ENCODE peak calls at places on chromosome 13, in five cellular contexts. B is heart left ventricle, K is GM12891, Y is testis, T is K562. V is an unnamed sample.

GRCh38 chr13:111252449-111253124 is 67.9 kb upstream of the TEX29 start:
- DNase-seq in B (peak), Y (no peak), K (no peak), T (no peak), V (no peak)

GRCh38 chr13:50015263-50015662 is at the start of gene KCNRG:
- DNase-seq in Y (no peak), T (no peak), K (no peak), B (no peak), V (peak)

GRCh38 chr13:98664047-98664446 is 87.1 kb upstream of the STK24 start:
- DNase-seq in Y (no peak), T (no peak), K (no peak), B (no peak), V (no peak)

GRCh38 chr13:24995225-24995804 is 100.6 kb upstream of the PABPC3 start:
- DNase-seq in T (peak), B (peak), Y (peak), K (peak), V (peak)

GRCh38 chr13:40379794-40380608 is 286.4 kb downstream of the FOXO1 start:
- DNase-seq in T (no peak), B (no peak), Y (no peak), K (no peak), V (no peak)

GRCh38 chr13:41973247-41973741 is 12.4 kb upstream of the VWA8 start:
- DNase-seq in B (peak), K (no peak), T (no peak), Y (no peak), V (no peak)

GRCh38 chr13:113974304-113975281 is 717 bp upstream of the C13orf46 start:
- DNase-seq in Y (peak), B (peak), K (no peak), T (no peak), V (no peak)

GRCh38 chr13:73702419-73703071 is 431.7 kb downstream of the KLF12 start:
- DNase-seq in T (no peak), B (no peak), K (no peak), Y (no peak), V (no peak)

GRCh38 chr13:79360064-79360463 is 46.0 kb downstream of the RBM26 start:
- DNase-seq in Y (no peak), T (no peak), B (no peak), K (no peak), V (no peak)

GRCh38 chr13:51902776-51903175 is 41.0 kb downstream of the CCDC70 start:
- DNase-seq in K (no peak), B (no peak), Y (no peak), T (no peak), V (no peak)

GRCh38 chr13:58946274-58946673 is 1217.5 kb downstream of the DIAPH3 start:
- DNase-seq in K (no peak), B (no peak), T (no peak), Y (no peak), V (no peak)

GRCh38 chr13:94192576-94192975 is 286.9 kb downstream of the DCT start:
- DNase-seq in T (no peak), B (peak), K (peak), Y (peak), V (no peak)

GRCh38 chr13:98289339-98289935 is 112.4 kb upstream of the RNF113B start:
- DNase-seq in T (no peak), K (no peak), B (no peak), Y (no peak), V (no peak)

GRCh38 chr13:105655046-105655445 is 880.4 kb downstream of the EFNB2 start:
- DNase-seq in B (no peak), T (no peak), Y (no peak), K (no peak), V (no peak)

GRCh38 chr13:48265217-48265815 is 32.3 kb downstream of the ITM2B start:
- DNase-seq in K (no peak), T (no peak), B (no peak), Y (no peak), V (no peak)

GRCh38 chr13:30464496-30465351 is 1.0 kb downstream of the HMGB1 start:
- DNase-seq in T (peak), B (peak), Y (peak), K (peak), V (peak)

GRCh38 chr13:97493471-97493870 is 59.5 kb downstream of the RAP2A start:
- DNase-seq in B (no peak), K (no peak), Y (no peak), T (no peak), V (no peak)

GRCh38 chr13:21116141-21116540 is 54.8 kb upstream of the LATS2 start:
- DNase-seq in T (no peak), B (no peak), K (no peak), Y (no peak), V (no peak)

GRCh38 chr13:49904729-49905456 is 31.2 kb downstream of the SPRYD7 start:
- DNase-seq in K (no peak), B (no peak), Y (no peak), T (no peak), V (no peak)

GRCh38 chr13:34988330-34988791 is 46.3 kb downstream of the NBEA start:
- DNase-seq in B (no peak), Y (no peak), T (no peak), K (no peak), V (no peak)

GRCh38 chr13:99923877-99924582 is 47.5 kb downstream of the ZIC5 start:
- DNase-seq in K (no peak), T (no peak), B (no peak), Y (no peak), V (no peak)

GRCh38 chr13:74770361-74770760 is 636.2 kb upstream of the KLF12 start:
- DNase-seq in B (no peak), K (no peak), Y (no peak), T (no peak), V (no peak)

GRCh38 chr13:87778128-87778527 is 107.0 kb downstream of the SLITRK5 start:
- DNase-seq in B (no peak), Y (no peak), T (no peak), K (no peak), V (no peak)

GRCh38 chr13:29925457-29925856 is 75.0 kb upstream of the UBL3 start:
- DNase-seq in T (no peak), K (no peak), Y (peak), B (peak), V (peak)

GRCh38 chr13:80965097-80965496 is 624.2 kb upstream of the SPRY2 start:
- DNase-seq in B (no peak), Y (no peak), K (no peak), T (no peak), V (no peak)
- TF ChIP-seq POLR2A in B (no peak), Y (no peak), K (no peak), T (no peak), V (no peak)

DNA sequence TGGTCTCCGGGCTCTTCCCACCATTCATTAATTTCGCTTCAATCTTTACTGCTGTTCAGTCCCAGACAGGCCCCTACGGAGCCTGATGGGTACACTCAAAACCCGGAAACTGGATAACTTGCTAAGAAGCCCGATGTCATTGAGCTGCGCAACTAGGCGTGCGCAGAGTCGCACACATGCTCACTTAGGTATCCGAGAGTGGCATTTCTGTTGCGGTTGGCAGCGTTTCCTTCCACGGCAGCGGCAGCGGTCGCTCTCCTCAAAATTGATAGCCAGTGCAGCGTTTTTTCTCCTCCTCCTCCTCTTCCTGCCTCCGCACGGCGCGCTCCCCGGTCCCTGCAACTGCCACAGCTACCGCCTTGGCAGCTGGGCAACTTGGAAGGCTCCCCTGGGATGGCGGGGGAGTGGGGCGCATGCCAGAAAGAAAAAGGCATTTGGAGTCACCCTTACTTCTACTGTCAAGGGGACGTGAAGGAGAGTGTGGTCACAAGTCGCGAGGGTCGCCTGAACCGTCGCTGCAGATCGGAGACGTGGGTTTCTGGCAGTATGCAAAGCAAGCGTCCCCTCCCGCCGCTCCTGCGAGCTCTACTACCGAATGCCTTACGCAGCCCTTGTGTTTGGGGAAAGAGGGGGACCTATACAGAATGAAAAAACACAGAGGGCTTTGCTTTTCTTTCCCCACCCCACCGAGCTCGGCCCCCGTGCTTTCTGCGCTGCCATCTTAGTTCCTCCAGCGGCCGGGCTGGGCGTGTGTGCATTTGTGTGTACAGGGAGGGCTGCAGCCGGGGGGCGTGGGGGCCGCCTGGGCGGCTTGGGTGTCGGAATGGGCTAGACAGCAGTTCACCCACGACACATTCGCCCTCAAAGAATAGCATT is 2.5 kb upstream of the MYCBP2 start:
- DNase-seq in B (peak), K (peak), Y (peak), T (peak), V (peak)
- TF ChIP-seq POLR2A in B (no peak), K (peak), Y (no peak), T (peak), V (peak)

DNA sequence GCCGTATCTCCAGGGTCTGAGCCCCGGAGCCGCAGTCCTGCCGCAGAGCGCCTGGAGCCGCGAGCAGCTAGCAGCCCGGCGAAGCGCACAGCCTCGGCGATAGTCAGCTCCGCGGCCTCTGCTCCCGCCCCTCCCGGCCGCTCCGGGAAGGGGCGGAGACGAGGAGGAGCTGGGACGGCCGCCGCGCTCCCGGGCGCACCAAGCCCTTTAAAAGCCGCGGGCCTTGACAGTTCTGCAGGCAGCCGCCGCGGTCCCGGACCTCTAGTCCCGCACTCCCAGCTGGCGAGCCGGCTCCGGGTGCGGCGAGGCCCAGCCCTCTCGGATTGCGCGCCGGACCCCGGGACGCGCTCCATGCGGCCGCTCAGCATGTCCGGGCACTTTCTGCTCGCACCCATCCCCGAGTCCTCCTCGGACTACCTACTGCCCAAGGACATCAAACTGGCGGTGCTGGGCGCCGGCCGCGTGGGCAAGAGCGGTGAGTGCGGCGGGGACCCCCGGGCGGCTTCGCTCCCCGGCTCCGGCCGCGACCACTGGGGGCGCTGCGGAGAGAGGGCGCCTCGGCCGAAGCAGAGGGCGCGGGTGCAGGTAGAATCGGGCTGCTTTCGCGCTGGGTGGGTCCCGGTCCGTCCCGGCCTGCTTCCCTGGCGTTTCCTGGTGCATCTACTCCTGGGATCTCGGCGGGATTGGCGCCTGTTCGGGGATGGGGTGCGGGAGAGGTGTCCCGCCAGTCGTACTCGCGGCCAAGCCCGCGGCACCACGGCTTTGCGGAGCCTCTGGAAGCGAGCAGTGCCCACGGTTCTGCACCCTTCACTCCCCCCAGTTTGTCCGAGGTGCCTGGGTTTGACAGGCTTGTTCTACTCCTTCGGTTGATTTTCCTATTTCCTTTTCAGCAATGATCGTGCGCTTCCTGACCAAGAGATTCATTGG is at the start of gene RASL11A:
- DNase-seq in T (peak), K (peak), Y (peak), B (peak), V (peak)
- TF ChIP-seq POLR2A in T (no peak), K (no peak), Y (no peak), B (peak), V (peak)

DNA sequence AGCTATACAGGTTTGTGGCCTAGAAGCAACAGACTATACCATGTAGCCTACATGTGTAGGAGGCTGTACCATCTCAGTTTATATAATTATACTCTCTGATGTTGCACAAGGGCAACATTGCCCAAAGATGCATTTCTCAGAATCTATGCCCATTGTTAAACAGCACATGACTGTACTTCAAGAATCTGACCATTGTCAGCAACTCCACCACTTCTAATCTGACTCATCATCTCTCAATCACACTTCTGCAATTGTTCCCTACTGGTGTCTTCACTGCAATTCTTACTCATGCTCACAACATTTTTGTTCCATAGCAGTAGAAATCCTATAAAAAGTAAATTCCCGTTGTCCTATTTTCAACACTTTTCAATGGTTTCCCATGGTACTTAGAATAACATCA is 63.9 kb upstream of the ATXN8OS start:
- DNase-seq in Y (no peak), T (no peak), B (no peak), K (no peak), V (no peak)
- TF ChIP-seq POLR2A in Y (no peak), T (no peak), B (no peak), K (no peak), V (no peak)

V was measured in erythroblast.